ENCODE peak calls at places on chromosome X, in ten cellular contexts. Q is SJSA1; N is Kasumi-1; T is lower lobe of right lung; C is stimulated activated CD8-positive, alpha-beta memory T cell treated with anti-CD3 and anti-CD28 coated beads, Interleukin-12 subunit alpha, Interleukin-12 subunit beta, amount 100 ng/mL, for 1 hour; U is EL; D is M059J; L is AG10803; E is AG09319; Y is GM03348. R is an unnamed sample.
A peak's percentile ranks its signal among the peaks of the same experiment; 100 is the strongest.

GRCh38 chrX:103879339-103879738 is 47.3 kb upstream of the RAB9B start:
- DNase-seq in Y (no peak), C (no peak), N (no peak), L (peak; percentile 14), Q (no peak), E (no peak), D (peak; percentile 76), U (peak; percentile 69), T (no peak), R (no peak)

GRCh38 chrX:114599305-114599704 is 15.4 kb downstream of the HTR2C start:
- DNase-seq in D (peak; percentile 1), T (no peak), L (no peak), N (no peak), C (no peak), Y (no peak), Q (no peak), E (no peak), U (no peak), R (no peak)

GRCh38 chrX:97290199-97290598 is 406.5 kb downstream of the RPA4 start:
- DNase-seq in L (peak; percentile 57), D (no peak), N (no peak), C (no peak), E (no peak), T (no peak), U (no peak), Y (peak; percentile 11), Q (no peak), R (no peak)

GRCh38 chrX:50049228-50049627 is 126.8 kb downstream of the CLCN5 start:
- DNase-seq in E (no peak), T (no peak), D (no peak), C (no peak), N (no peak), Y (no peak), L (no peak), Q (no peak), U (no peak), R (no peak)

GRCh38 chrX:53716328-53717088 is 30.0 kb upstream of the HUWE1 start:
- DNase-seq in U (peak; percentile 60), Q (no peak), N (peak; percentile 58), D (peak; percentile 80), T (no peak), L (peak; percentile 49), Y (no peak), C (peak; percentile 27), E (no peak), R (no peak)

GRCh38 chrX:107742754-107743191 is 32.8 kb downstream of the TSC22D3 start:
- DNase-seq in C (no peak), Y (no peak), D (no peak), T (no peak), Q (no peak), U (no peak), E (no peak), N (no peak), L (no peak), R (no peak)

GRCh38 chrX:36116222-36116621 is 196.7 kb downstream of the CFAP47 start:
- DNase-seq in Q (no peak), Y (no peak), C (no peak), N (no peak), E (no peak), L (no peak), T (no peak), U (no peak), D (no peak), R (no peak)

GRCh38 chrX:19991350-19991718 is 473 bp upstream of the BCLAF3 start:
- DNase-seq in C (no peak), N (no peak), L (no peak), Y (peak; percentile 3), E (no peak), T (no peak), D (no peak), Q (no peak), U (no peak), R (no peak)

GRCh38 chrX:85326234-85327059 is 53.0 kb downstream of the POF1B start:
- DNase-seq in C (no peak), Y (no peak), Q (no peak), L (no peak), T (peak; percentile 8), E (no peak), N (no peak), D (no peak), U (no peak), R (no peak)

GRCh38 chrX:107454302-107454701 is 4.8 kb downstream of the FRMPD3 start:
- DNase-seq in D (peak; percentile 79), L (no peak), Y (no peak), N (no peak), U (peak; percentile 6), T (no peak), Q (no peak), E (no peak), C (no peak), R (no peak)

GRCh38 chrX:15598031-15598430 is 2.7 kb downstream of the ACE2 start:
- DNase-seq in N (no peak), L (no peak), C (no peak), Y (no peak), Q (no peak), T (no peak), D (peak; percentile 59), U (no peak), E (no peak), R (no peak)

GRCh38 chrX:136879001-136879667 is 1.4 kb downstream of the RBMX start:
- DNase-seq in Q (peak; percentile 14), L (no peak), C (no peak), Y (no peak), T (no peak), E (no peak), N (no peak), D (peak; percentile 32), U (no peak), R (no peak)

GRCh38 chrX:40173662-40174593 is 76.2 kb upstream of the BCOR start:
- DNase-seq in E (no peak), C (no peak), Q (peak; percentile 62), U (peak; percentile 26), Y (no peak), T (peak; percentile 76), D (no peak), L (no peak), N (no peak), R (no peak)

GRCh38 chrX:17697191-17697590 is 40.1 kb upstream of the SCML1 start:
- DNase-seq in U (peak; percentile 16), Y (peak; percentile 12), N (no peak), E (no peak), C (no peak), Q (no peak), T (no peak), D (peak; percentile 20), L (peak; percentile 51), R (no peak)

GRCh38 chrX:52346462-52347165 is 22.2 kb upstream of the XAGE2 start:
- DNase-seq in C (no peak), N (no peak), Y (no peak), Q (peak; percentile 1), T (no peak), L (no peak), D (peak; percentile 83), U (peak; percentile 5), E (no peak), R (no peak)

GRCh38 chrX:46015653-46016052 is 529.6 kb downstream of the ZNF674 start:
- DNase-seq in C (no peak), N (no peak), U (no peak), Q (no peak), D (no peak), E (no peak), T (no peak), Y (no peak), L (no peak), R (no peak)

GRCh38 chrX:154374361-154375155 is at the start of gene FLNA:
- DNase-seq in U (peak; percentile 51), E (no peak), Y (no peak), T (no peak), Q (peak; percentile 4), C (no peak), N (no peak), L (peak; percentile 22), D (peak; percentile 53), R (no peak)

GRCh38 chrX:14899607-14900006 is 26.4 kb downstream of the MOSPD2 start:
- DNase-seq in T (no peak), L (peak; percentile 39), Y (peak; percentile 11), C (no peak), U (peak; percentile 65), N (no peak), D (peak; percentile 88), E (no peak), Q (peak; percentile 31), R (no peak)

GRCh38 chrX:43423876-43424275 is 232.2 kb upstream of the MAOA start:
- DNase-seq in L (no peak), D (no peak), E (no peak), T (no peak), C (no peak), U (no peak), N (no peak), Y (no peak), Q (no peak), R (no peak)

GRCh38 chrX:109889289-109890006 is 113.5 kb upstream of the TMEM164 start:
- DNase-seq in D (peak; percentile 25), Q (no peak), T (no peak), Y (peak; percentile 19), N (peak; percentile 81), L (peak; percentile 21), U (peak; percentile 17), E (peak; percentile 15), C (no peak), R (no peak)

GRCh38 chrX:101025126-101025525 is 26.8 kb downstream of the TRMT2B start:
- DNase-seq in Y (peak; percentile 6), Q (no peak), U (peak; percentile 25), C (no peak), E (no peak), N (no peak), D (no peak), L (peak; percentile 1), T (no peak), R (no peak)

GRCh38 chrX:7214251-7214650 is 66.3 kb upstream of the PUDP start:
- DNase-seq in T (no peak), D (peak; percentile 19), L (peak; percentile 15), Q (no peak), N (no peak), U (peak; percentile 6), E (no peak), C (no peak), Y (peak; percentile 1), R (no peak)

R was measured in neuronal stem cell.